ENCODE peak calls at places on chromosomes 11 and 22, in nine cellular contexts. O is PC-9, P is neuronal stem cell, B is PC-3, F is mesendoderm, E is A549, C is K562, G is neural progenitor cell, N is HCT116. S is an unnamed sample.
A peak's percentile ranks its signal among the peaks of the same experiment; 100 is the strongest.

GRCh38 chr11:68338041-68338800 is 25.8 kb downstream of the LRP5 start:
- DNase-seq in F (no peak), G (no peak), N (no peak), B (no peak), P (no peak), C (no peak), O (no peak), E (no peak), S (peak; percentile 68)

GRCh38 chr11:120058931-120059330 is 79.0 kb downstream of the TRIM29 start:
- DNase-seq in C (no peak), O (no peak), B (no peak), G (no peak), E (no peak), P (no peak), F (no peak), N (no peak), S (no peak)

GRCh38 chr22:42962295-42963230 is 52.4 kb downstream of the PACSIN2 start:
- DNase-seq in F (peak; percentile 53), G (no peak), P (no peak), N (no peak), C (no peak), O (peak; percentile 84), E (no peak), B (no peak), S (no peak)

GRCh38 chr11:57402188-57403066 is 12.0 kb upstream of the PRG2 start:
- DNase-seq in O (peak; percentile 79), C (peak; percentile 67), P (no peak), F (peak; percentile 94), N (peak; percentile 48), G (no peak), B (peak; percentile 96), E (peak; percentile 41), S (peak; percentile 64)

GRCh38 chr11:77299528-77299993 is 1.9 kb downstream of the GDPD4 start:
- DNase-seq in B (peak; percentile 99), O (peak; percentile 98), N (peak; percentile 46), C (peak; percentile 31), F (no peak), E (peak; percentile 56), P (no peak), G (no peak), S (peak; percentile 91)

GRCh38 chr11:31958086-31958735 is 132.7 kb upstream of the RCN1 start:
- DNase-seq in O (peak; percentile 70), G (peak; percentile 90), F (peak; percentile 82), E (peak; percentile 38), P (peak; percentile 74), N (peak; percentile 40), B (peak; percentile 77), C (peak; percentile 73), S (no peak)

GRCh38 chr22:27715078-27715477 is 86.5 kb downstream of the MN1 start:
- DNase-seq in G (peak; percentile 80), O (no peak), N (no peak), E (no peak), B (no peak), P (peak; percentile 23), C (no peak), F (no peak), S (no peak)

GRCh38 chr11:133778161-133778560 is 67.2 kb downstream of the SPATA19 start:
- DNase-seq in P (no peak), G (no peak), N (no peak), B (no peak), E (no peak), F (no peak), C (no peak), O (no peak), S (no peak)

GRCh38 chr11:13972033-13972910 is 9.7 kb downstream of the SPON1 start:
- DNase-seq in B (no peak), F (peak; percentile 32), O (no peak), G (no peak), P (no peak), E (no peak), N (no peak), C (no peak), S (no peak)

GRCh38 chr11:57904369-57904768 is 119.3 kb upstream of the OR9Q1 start:
- DNase-seq in P (no peak), E (no peak), G (no peak), O (no peak), F (no peak), N (no peak), B (no peak), C (no peak), S (no peak)

GRCh38 chr11:66085071-66085470 is 15.0 kb downstream of the PACS1 start:
- DNase-seq in N (no peak), E (no peak), C (no peak), O (no peak), P (no peak), F (no peak), B (no peak), G (no peak), S (no peak)

GRCh38 chr22:42026705-42027104 is 28.1 kb downstream of the WBP2NL start:
- DNase-seq in F (no peak), P (no peak), N (no peak), E (no peak), O (no peak), G (no peak), B (no peak), C (no peak), S (no peak)

GRCh38 chr11:128862913-128863660 is 4.0 kb downstream of the KCNJ1 start:
- DNase-seq in O (peak; percentile 29), P (no peak), F (no peak), C (no peak), N (no peak), E (no peak), B (peak; percentile 62), G (no peak), S (no peak)

GRCh38 chr11:128867277-128867676 is at the start of gene KCNJ1:
- DNase-seq in P (no peak), E (no peak), B (peak; percentile 62), C (no peak), O (no peak), N (no peak), F (no peak), G (no peak), S (no peak)

GRCh38 chr11:128862421-128862820 is 4.7 kb downstream of the KCNJ1 start:
- DNase-seq in N (no peak), B (no peak), E (no peak), G (no peak), O (peak; percentile 28), C (no peak), P (no peak), F (no peak), S (no peak)

GRCh38 chr11:128868851-128869671 is 2.0 kb upstream of the KCNJ1 start:
- DNase-seq in O (no peak), B (no peak), F (no peak), E (no peak), N (no peak), G (no peak), P (no peak), C (no peak), S (no peak)

GRCh38 chr11:128865490-128865889 is 1.6 kb downstream of the KCNJ1 start:
- DNase-seq in E (no peak), P (no peak), B (peak; percentile 69), N (no peak), F (no peak), G (no peak), O (no peak), C (no peak), S (no peak)
- H3K4me3 ChIP-seq in E (no peak overlapping the region), P (no peak overlapping the region), B (no peak overlapping the region), N (no peak overlapping the region), F (no peak overlapping the region), G (no peak overlapping the region), O (no peak overlapping the region), C (no peak overlapping the region), S (no peak overlapping the region)

GRCh38 chr11:36361901-36362391 is 65.9 kb downstream of the PRR5L start:
- DNase-seq in B (peak; percentile 40), E (no peak), N (no peak), F (peak; percentile 94), C (no peak), O (peak; percentile 87), P (no peak), G (peak; percentile 19), S (peak; percentile 65)
- H3K4me2 ChIP-seq in B (peak overlapping the region; percentile 41), E (peak overlapping the region; percentile 68), N (no peak overlapping the region), F (no peak overlapping the region), C (no peak overlapping the region), O (peak overlapping the region; percentile 64), P (no peak overlapping the region), G (peak overlapping the region; percentile 59), S (peak overlapping the region; percentile 82)

GRCh38 chr11:18723991-18724390 is 2.0 kb downstream of the IGSF22 start:
- DNase-seq in O (no peak), E (no peak), P (no peak), B (no peak), C (no peak), F (no peak), N (no peak), G (no peak), S (no peak)

GRCh38 chr11:18721576-18722292 is 4.3 kb downstream of the IGSF22 start:
- DNase-seq in C (peak; percentile 76), P (peak; percentile 66), N (peak; percentile 45), F (peak; percentile 88), B (peak; percentile 37), E (peak; percentile 75), G (peak; percentile 78), O (peak; percentile 51), S (no peak)

GRCh38 chr11:18722293-18722637 is 3.7 kb downstream of the IGSF22 start:
- DNase-seq in O (no peak), G (no peak), N (no peak), B (no peak), P (no peak), F (no peak), C (no peak), E (no peak), S (no peak)

GRCh38 chr11:18720811-18721575 is 5.0 kb downstream of the IGSF22 start:
- DNase-seq in E (peak; percentile 76), C (peak; percentile 72), F (peak; percentile 94), O (peak; percentile 59), G (peak; percentile 94), P (peak; percentile 80), N (peak; percentile 28), B (peak; percentile 34), S (no peak)

DNA sequence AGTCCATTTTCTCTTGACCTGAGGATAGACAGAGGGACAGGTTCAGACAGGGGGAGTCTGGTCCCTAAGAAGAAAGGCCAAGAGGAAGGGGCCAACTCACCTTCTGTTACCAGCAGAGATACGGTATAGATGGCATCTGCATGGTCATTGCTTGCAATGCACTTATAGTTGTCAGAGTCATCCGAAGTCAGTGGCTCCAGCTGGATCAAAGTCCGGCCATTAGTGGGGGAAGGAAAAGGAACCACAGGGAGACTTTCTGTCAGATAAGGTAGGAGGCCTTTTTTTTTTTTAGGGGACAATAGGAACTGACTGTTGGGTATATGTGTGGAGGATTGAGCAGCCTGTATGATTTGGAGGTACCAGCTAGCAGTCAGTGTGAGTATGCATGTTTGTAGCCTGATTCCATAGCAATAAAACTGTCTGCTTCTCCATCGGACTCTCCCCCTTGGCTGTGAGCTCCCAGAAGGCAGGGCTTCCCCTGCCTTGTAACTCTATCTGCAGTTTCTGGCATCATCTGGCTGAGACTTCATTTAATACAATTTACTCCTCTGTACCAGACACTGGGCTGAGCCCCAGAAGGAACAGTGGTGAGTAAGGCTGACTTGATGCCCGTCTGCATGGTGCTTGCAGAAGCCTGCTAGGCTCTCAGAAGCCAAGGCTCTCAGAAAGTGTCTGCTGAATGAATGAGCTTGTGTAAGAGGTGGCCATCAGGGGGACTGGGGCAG is 5.7 kb downstream of the IGSF22 start:
- DNase-seq in N (no peak), B (no peak), F (no peak), C (no peak), P (no peak), O (no peak), E (no peak), G (peak; percentile 29), S (no peak)
- H3K4me3 ChIP-seq in N (no peak overlapping the region), B (no peak overlapping the region), F (no peak overlapping the region), C (no peak overlapping the region), P (no peak overlapping the region), O (no peak overlapping the region), E (no peak overlapping the region), G (peak overlapping the region; percentile 64), S (no peak overlapping the region)

GRCh38 chr22:48869788-48870187 is 957.9 kb downstream of the BRD1 start:
- DNase-seq in F (no peak), O (no peak), C (no peak), P (no peak), E (no peak), N (no peak), G (no peak), B (no peak), S (no peak)
- H3K4me2 ChIP-seq in F (no peak overlapping the region), O (no peak overlapping the region), C (no peak overlapping the region), P (no peak overlapping the region), E (no peak overlapping the region), N (no peak overlapping the region), G (no peak overlapping the region), B (no peak overlapping the region), S (no peak overlapping the region)